ENCODE peak calls at places on chromosome 20, in nine cellular contexts. T is kidney tubule cell; H is stimulated activated CD8-positive, alpha-beta memory T cell treated with anti-CD3 and anti-CD28 coated beads, Interleukin-12 subunit alpha, Interleukin-12 subunit beta, amount 100 ng/mL, for 1 hour; J is anterior cingulate cortex; N is amniotic stem cell; K is NCI-H345; I is neuronal stem cell; Y is cardiac septum; A is effector memory CD8-positive, alpha-beta T cell. L is an unnamed sample.

GRCh38 chr20:53750827-53751393 is 157.3 kb upstream of the ZNF217 start:
- DNase-seq in H (no peak), N (no peak), K (no peak), J (no peak), I (no peak), A (peak; percentile 26), Y (no peak), T (peak; percentile 73), L (no peak)

GRCh38 chr20:4673371-4674001 is 48.2 kb upstream of the PRND start:
- DNase-seq in T (no peak), N (no peak), H (no peak), K (no peak), A (no peak), I (no peak), Y (no peak), J (no peak), L (no peak)

GRCh38 chr20:40860487-40860902 is 168.1 kb upstream of the TOP1 start:
- DNase-seq in T (no peak), Y (no peak), A (no peak), H (no peak), J (no peak), K (no peak), I (no peak), N (no peak), L (no peak)

GRCh38 chr20:48769111-48769879 is 58.5 kb downstream of the PREX1 start:
- DNase-seq in J (peak; percentile 17), I (no peak), H (peak; percentile 66), T (peak; percentile 13), K (no peak), N (no peak), Y (peak; percentile 87), A (peak; percentile 89), L (no peak)

GRCh38 chr20:49279677-49280462 is 2.0 kb upstream of the ZNFX1 start:
- DNase-seq in T (peak; percentile 28), I (no peak), H (no peak), J (no peak), A (no peak), Y (no peak), K (no peak), N (no peak), L (no peak)

GRCh38 chr20:61571221-61571620 is 319.2 kb downstream of the CDH4 start:
- DNase-seq in J (no peak), H (no peak), Y (no peak), A (no peak), K (no peak), I (no peak), N (no peak), T (no peak), L (no peak)

GRCh38 chr20:45339799-45340198 is 8.4 kb downstream of the SDC4 start:
- DNase-seq in Y (no peak), I (no peak), A (no peak), H (no peak), T (no peak), N (no peak), J (no peak), K (no peak), L (no peak)

GRCh38 chr20:5056801-5057599 is 55.7 kb upstream of the SLC23A2 start:
- DNase-seq in A (peak; percentile 82), T (peak; percentile 55), I (no peak), H (peak; percentile 60), K (no peak), N (no peak), Y (peak; percentile 88), J (no peak), L (peak; percentile 72)

GRCh38 chr20:15220778-15221565 is 883.6 kb upstream of the FLRT3 start:
- DNase-seq in I (no peak), T (peak; percentile 52), K (no peak), A (no peak), J (no peak), H (no peak), N (no peak), Y (no peak), L (no peak)

GRCh38 chr20:48635791-48636267 is 192.0 kb downstream of the PREX1 start:
- DNase-seq in Y (peak; percentile 85), H (peak; percentile 47), J (peak; percentile 64), N (no peak), K (peak; percentile 38), T (peak; percentile 54), A (peak; percentile 70), I (no peak), L (peak; percentile 94)

GRCh38 chr20:36969478-36970186 is 18.1 kb upstream of the SAMHD1 start:
- DNase-seq in A (no peak), H (no peak), N (no peak), T (no peak), I (no peak), Y (no peak), K (no peak), J (no peak), L (no peak)

GRCh38 chr20:10131612-10132345 is 86.9 kb upstream of the SNAP25 start:
- DNase-seq in A (no peak), Y (peak; percentile 86), H (no peak), J (peak; percentile 55), I (no peak), N (no peak), T (peak; percentile 19), K (peak; percentile 89), L (no peak)

GRCh38 chr20:63112491-63113219 is 103.3 kb downstream of the YTHDF1 start:
- DNase-seq in H (no peak), Y (no peak), K (no peak), T (no peak), N (no peak), J (no peak), A (no peak), I (no peak), L (no peak)

GRCh38 chr20:13041574-13042457 is 33.0 kb downstream of the SPTLC3 start:
- DNase-seq in H (no peak), T (no peak), N (no peak), Y (no peak), J (no peak), I (no peak), A (no peak), K (no peak), L (no peak)

GRCh38 chr20:48390981-48391380 is 436.8 kb downstream of the PREX1 start:
- DNase-seq in J (no peak), Y (no peak), N (no peak), K (no peak), A (no peak), I (no peak), H (no peak), T (no peak), L (no peak)

GRCh38 chr20:2237059-2237458 is 58.7 kb upstream of the TGM3 start:
- DNase-seq in N (peak; percentile 90), A (no peak), Y (no peak), J (peak; percentile 36), H (no peak), T (peak; percentile 90), I (no peak), K (no peak), L (no peak)

GRCh38 chr20:57309544-57310115 is 20.0 kb upstream of the SPO11 start:
- DNase-seq in H (no peak), N (no peak), T (no peak), J (peak; percentile 35), K (no peak), I (no peak), Y (peak; percentile 47), A (no peak), L (no peak)

GRCh38 chr20:14337400-14338171 is at the start of gene FLRT3:
- DNase-seq in N (peak; percentile 91), A (no peak), T (peak; percentile 98), J (peak; percentile 82), I (peak; percentile 91), H (no peak), Y (peak; percentile 59), K (peak; percentile 88), L (peak; percentile 73)